ENCODE peak calls at places on chromosomes 5 and 9, in nine cellular contexts. J is brain microvascular endothelial cell, N is nephron progenitor cell, D is LHCN-M2, T is memory B cell, Q is Kasumi-1, Z is pons, V is neuronal stem cell, A is HuH-7. G is an unnamed sample.

GRCh38 chr5:150781706-150782614 is 3.4 kb downstream of the SMIM3 start:
- DNase-seq in J (peak), N (no peak), D (peak), V (no peak), Q (no peak), Z (peak), T (no peak), A (no peak), G (no peak)

GRCh38 chr5:146283344-146283761 is 55.3 kb upstream of the POU4F3 start:
- DNase-seq in N (no peak), A (no peak), Z (no peak), D (peak), T (no peak), V (no peak), J (peak), Q (no peak), G (peak)

GRCh38 chr5:8458038-8458383 is 589.1 kb downstream of the MTRR start:
- DNase-seq in Z (peak), Q (peak), D (peak), V (no peak), J (no peak), T (no peak), N (no peak), A (peak), G (no peak)

GRCh38 chr5:75756991-75757390 is 39.8 kb upstream of the POC5 start:
- DNase-seq in V (no peak), Z (no peak), Q (no peak), J (peak), A (no peak), N (no peak), D (peak), T (no peak), G (no peak)

GRCh38 chr5:65902104-65902503 is 24.3 kb upstream of the ERBIN start:
- DNase-seq in V (no peak), A (no peak), Q (no peak), J (no peak), T (no peak), D (no peak), N (no peak), Z (no peak), G (no peak)

GRCh38 chr9:135707449-135708138 is 5.6 kb downstream of the KCNT1 start:
- DNase-seq in N (no peak), Q (no peak), D (peak), J (no peak), T (no peak), A (no peak), V (no peak), Z (no peak), G (no peak)

GRCh38 chr9:92952861-92953620 is 5.7 kb downstream of the FGD3 start:
- DNase-seq in J (no peak), Z (no peak), N (no peak), A (no peak), T (no peak), D (no peak), Q (no peak), V (no peak), G (no peak)

GRCh38 chr5:96823900-96824351 is 16.2 kb upstream of the ERAP1 start:
- DNase-seq in Z (no peak), A (peak), J (peak), V (no peak), Q (no peak), N (no peak), D (peak), T (no peak), G (peak)

GRCh38 chr9:82367016-82367415 is 378.4 kb downstream of the SPATA31D1 start:
- DNase-seq in T (no peak), Q (no peak), D (no peak), J (no peak), V (no peak), N (no peak), A (no peak), Z (no peak), G (no peak)

GRCh38 chr9:96209407-96210031 is 92.5 kb downstream of the HSD17B3 start:
- DNase-seq in Z (no peak), Q (no peak), T (no peak), D (peak), J (peak), N (no peak), V (no peak), A (no peak), G (no peak)

GRCh38 chr5:78003442-78003841 is 227.3 kb upstream of the TBCA start:
- DNase-seq in J (no peak), V (no peak), A (no peak), D (no peak), T (no peak), N (no peak), Q (no peak), Z (no peak), G (no peak)

GRCh38 chr9:87381050-87381711 is 116.5 kb upstream of the DAPK1 start:
- DNase-seq in D (peak), J (no peak), N (no peak), A (no peak), Q (no peak), Z (no peak), V (no peak), T (no peak), G (no peak)

GRCh38 chr5:157308826-157309465 is 43.0 kb downstream of the CYFIP2 start:
- DNase-seq in D (peak), J (peak), A (no peak), Z (no peak), N (no peak), Q (no peak), V (no peak), T (no peak), G (no peak)

GRCh38 chr9:11821541-11821940 is 871.6 kb upstream of the TYRP1 start:
- DNase-seq in V (peak), Z (peak), J (no peak), Q (no peak), D (no peak), T (no peak), A (no peak), N (peak), G (no peak)

GRCh38 chr9:30711591-30711990 is 1672.9 kb upstream of the ACO1 start:
- DNase-seq in N (no peak), Z (no peak), A (no peak), J (no peak), D (no peak), V (no peak), T (no peak), Q (no peak), G (no peak)

GRCh38 chr5:50711280-50711679 is 44.8 kb downstream of the PARP8 start:
- DNase-seq in D (peak), V (no peak), J (peak), N (no peak), T (peak), Z (peak), A (no peak), Q (peak), G (no peak)

GRCh38 chr9:135179976-135180375 is 92.5 kb downstream of the OLFM1 start:
- DNase-seq in A (no peak), T (no peak), J (no peak), V (no peak), Z (no peak), Q (no peak), D (no peak), N (no peak), G (no peak)

GRCh38 chr5:140342287-140342686 is 4.1 kb downstream of the HBEGF start:
- DNase-seq in A (no peak), Q (peak), T (no peak), D (no peak), N (no peak), J (no peak), V (no peak), Z (no peak), G (no peak)

GRCh38 chr5:112998296-112998695 is 21.7 kb downstream of the DCP2 start:
- DNase-seq in A (no peak), Q (no peak), N (no peak), D (no peak), Z (no peak), J (no peak), T (no peak), V (no peak), G (no peak)

GRCh38 chr9:37820142-37820541 is 19.5 kb downstream of the DCAF10 start:
- DNase-seq in J (no peak), A (no peak), Q (no peak), D (no peak), T (no peak), V (no peak), Z (no peak), N (no peak), G (no peak)

GRCh38 chr9:92292338-92293074 is 991 bp downstream of the IARS1 start:
- DNase-seq in N (peak), J (no peak), A (no peak), D (peak), Z (no peak), V (no peak), T (no peak), Q (no peak), G (peak)

GRCh38 chr9:127033784-127034183 is 88.7 kb downstream of the ANGPTL2 start:
- DNase-seq in N (no peak), T (no peak), D (peak), Z (no peak), V (no peak), A (no peak), J (peak), Q (no peak), G (no peak)

GRCh38 chr5:138470322-138471285 is 5.3 kb downstream of the EGR1 start:
- DNase-seq in N (no peak), Z (no peak), J (peak), D (no peak), T (no peak), V (no peak), A (no peak), Q (no peak), G (no peak)

GRCh38 chr5:135063511-135064234 is 29.6 kb upstream of the PITX1 start:
- DNase-seq in Q (no peak), Z (no peak), A (no peak), D (no peak), J (no peak), T (no peak), N (no peak), V (no peak), G (no peak)

GRCh38 chr5:95823241-95823737 is 763 bp upstream of the GLRX start:
- DNase-seq in J (no peak), N (no peak), T (no peak), Z (no peak), A (no peak), V (no peak), Q (no peak), D (no peak), G (no peak)

GRCh38 chr5:28249771-28250415 is 1211.5 kb upstream of the CDH9 start:
- DNase-seq in V (no peak), Q (no peak), N (no peak), T (no peak), A (peak), D (peak), J (no peak), Z (no peak), G (no peak)

GRCh38 chr5:125199968-125200841 is 453.8 kb upstream of the ZNF608 start:
- DNase-seq in N (peak), J (no peak), D (peak), Q (no peak), T (no peak), A (no peak), V (no peak), Z (peak), G (no peak)

GRCh38 chr5:96330532-96331140 is 102.4 kb downstream of the PCSK1 start:
- DNase-seq in Z (no peak), Q (peak), A (no peak), T (no peak), J (no peak), V (no peak), N (no peak), D (no peak), G (no peak)

GRCh38 chr5:132065351-132065937 is 5.0 kb downstream of the IL3 start:
- DNase-seq in N (peak), V (peak), Z (no peak), J (peak), A (peak), T (no peak), D (peak), Q (peak), G (peak)